ENCODE peak calls at places on chromosomes 13 and 19, in five cellular contexts. Z is activated T-cell treated with anti-CD3 and anti-CD28 coated beads for 1 hour; O is AG10803; N is stimulated activated CD4-positive, alpha-beta T cell treated with anti-CD3 and anti-CD28 coated beads, Interleukin-12 subunit alpha, Interleukin-12 subunit beta, amount 100 ng/mL, for 24 hours; H is Karpas-422. G is an unnamed sample.

GRCh38 chr13:41458939-41459753 is 1.8 kb downstream of the RGCC start:
- DNase-seq in Z (peak), O (peak), N (peak), H (peak), G (peak)

GRCh38 chr19:35844482-35845214 is 7.7 kb downstream of the NPHS1 start:
- DNase-seq in Z (no peak), O (no peak), N (no peak), H (no peak), G (no peak)

GRCh38 chr19:2771786-2772674 is 11.0 kb downstream of the SGTA start:
- DNase-seq in Z (no peak), O (no peak), N (no peak), H (no peak), G (no peak)

GRCh38 chr13:98496239-98496668 is 80.7 kb downstream of the STK24 start:
- DNase-seq in Z (no peak), O (peak), N (no peak), H (no peak), G (no peak)

GRCh38 chr13:22455036-22455435 is 725.7 kb upstream of the SGCG start:
- DNase-seq in Z (no peak), O (no peak), N (no peak), H (no peak), G (no peak)

GRCh38 chr19:57903298-57904174 is 12.9 kb downstream of the ZNF417 start:
- DNase-seq in Z (no peak), O (peak), N (no peak), H (peak), G (peak)

GRCh38 chr13:106159295-106160195 is 375.9 kb downstream of the EFNB2 start:
- DNase-seq in Z (no peak), O (no peak), N (no peak), H (no peak), G (no peak)

GRCh38 chr13:97889803-97890202 is 63.7 kb upstream of the IPO5 start:
- DNase-seq in Z (no peak), O (peak), N (no peak), H (no peak), G (peak)

GRCh38 chr19:40281381-40282208 is 3.5 kb downstream of the AKT2 start:
- DNase-seq in Z (no peak), O (peak), N (no peak), H (no peak), G (no peak)

GRCh38 chr19:34500656-34501120 is 19.1 kb downstream of the WTIP start:
- DNase-seq in Z (no peak), O (no peak), N (no peak), H (no peak), G (no peak)

GRCh38 chr19:33382006-33382405 is 8.5 kb downstream of the CEBPG start:
- DNase-seq in Z (no peak), O (no peak), N (no peak), H (no peak), G (no peak)

GRCh38 chr13:94726425-94726824 is 14.1 kb upstream of the SOX21 start:
- DNase-seq in Z (no peak), O (no peak), N (no peak), H (no peak), G (no peak)

GRCh38 chr19:14401468-14401867 is 17.7 kb downstream of the DDX39A start:
- DNase-seq in Z (no peak), O (no peak), N (no peak), H (no peak), G (no peak)

GRCh38 chr19:1004803-1005664 is 4.8 kb downstream of the GRIN3B start:
- DNase-seq in Z (no peak), O (no peak), N (no peak), H (no peak), G (no peak)

GRCh38 chr13:31361673-31362072 is 161.9 kb downstream of the B3GLCT start:
- DNase-seq in Z (no peak), O (no peak), N (no peak), H (no peak), G (no peak)

GRCh38 chr13:49248433-49249002 is 793 bp downstream of the CDADC1 start:
- DNase-seq in Z (peak), O (peak), N (no peak), H (peak), G (peak)

GRCh38 chr19:2854849-2855248 is 12.3 kb upstream of the ZNF556 start:
- DNase-seq in Z (no peak), O (no peak), N (no peak), H (no peak), G (no peak)

GRCh38 chr13:42395066-42395821 is 123.3 kb downstream of the AKAP11 start:
- DNase-seq in Z (no peak), O (no peak), N (no peak), H (no peak), G (no peak)

GRCh38 chr13:97344250-97345175 is 89.5 kb upstream of the RAP2A start:
- DNase-seq in Z (peak), O (peak), N (peak), H (peak), G (peak)

GRCh38 chr19:29285878-29286277 is 72.9 kb upstream of the UQCRFS1 start:
- DNase-seq in Z (no peak), O (no peak), N (no peak), H (peak), G (no peak)

GRCh38 chr19:10460714-10461046 is 40.3 kb downstream of the PDE4A start:
- DNase-seq in Z (no peak), O (no peak), N (no peak), H (no peak), G (no peak)

GRCh38 chr19:8611890-8612806 is 1.6 kb upstream of the ADAMTS10 start:
- DNase-seq in Z (no peak), O (peak), N (no peak), H (peak), G (peak)

GRCh38 chr13:94090773-94091172 is 388.7 kb downstream of the DCT start:
- DNase-seq in Z (no peak), O (no peak), N (no peak), H (no peak), G (no peak)

GRCh38 chr19:38310279-38310670 is 5.5 kb downstream of the YIF1B start:
- DNase-seq in Z (no peak), O (no peak), N (no peak), H (no peak), G (no peak)

GRCh38 chr13:32200741-32201140 is 114.4 kb downstream of the ZAR1L start:
- DNase-seq in Z (no peak), O (peak), N (no peak), H (no peak), G (no peak)

GRCh38 chr19:35901055-35901644 is 810 bp upstream of the NFKBID start:
- DNase-seq in Z (no peak), O (peak), N (no peak), H (no peak), G (peak)

GRCh38 chr19:47107201-47107952 is 6.2 kb downstream of the ZC3H4 start:
- DNase-seq in Z (no peak), O (no peak), N (no peak), H (no peak), G (no peak)

GRCh38 chr13:33176526-33176925 is 109.0 kb downstream of the STARD13 start:
- DNase-seq in Z (no peak), O (no peak), N (no peak), H (no peak), G (peak)

GRCh38 chr19:16608290-16608704 is 19.7 kb downstream of the MED26 start:
- DNase-seq in Z (no peak), O (peak), N (no peak), H (peak), G (peak)

GRCh38 chr19:19552811-19553210 is 14.7 kb downstream of the CILP2 start:
- DNase-seq in Z (no peak), O (peak), N (no peak), H (peak), G (peak)

GRCh38 chr19:12603714-12604113 is 6.9 kb downstream of the ZNF490 start:
- DNase-seq in Z (no peak), O (peak), N (peak), H (no peak), G (no peak)

GRCh38 chr19:3880471-3881271 is at the start of gene ATCAY:
- DNase-seq in Z (no peak), O (no peak), N (no peak), H (no peak), G (no peak)

GRCh38 chr13:80957019-80957650 is 616.2 kb upstream of the SPRY2 start:
- DNase-seq in Z (no peak), O (no peak), N (no peak), H (no peak), G (peak)